ENCODE peak calls at places on chromosomes 5 and 9, in four cellular contexts. One of them, this sample, is unnamed.

GRCh38 chr9:31390352-31391025 is 994.0 kb upstream of the ACO1 start:
- DNase-seq in neural progenitor cell: peak; percentile 3
- DNase-seq in GM23338: no peak
- DNase-seq in psoas muscle: no peak
- DNase-seq in this sample: no peak

GRCh38 chr9:100011062-100011681 is 87.6 kb downstream of the ERP44 start:
- DNase-seq in neural progenitor cell: peak; percentile 62
- DNase-seq in GM23338: peak; percentile 79
- DNase-seq in psoas muscle: no peak
- DNase-seq in this sample: peak; percentile 39

GRCh38 chr9:121876658-121877271 is 216.3 kb downstream of the TTLL11 start:
- DNase-seq in neural progenitor cell: no peak
- DNase-seq in GM23338: no peak
- DNase-seq in psoas muscle: peak; percentile 63
- DNase-seq in this sample: no peak

GRCh38 chr9:28301281-28301680 is 728.0 kb upstream of the C9orf72 start:
- DNase-seq in neural progenitor cell: no peak
- DNase-seq in GM23338: no peak
- DNase-seq in psoas muscle: no peak
- DNase-seq in this sample: no peak

GRCh38 chr9:97773723-97774122 is 76.6 kb upstream of the XPA start:
- DNase-seq in neural progenitor cell: no peak
- DNase-seq in GM23338: no peak
- DNase-seq in psoas muscle: peak; percentile 23
- DNase-seq in this sample: no peak

GRCh38 chr9:27181381-27181780 is 72.4 kb downstream of the TEK start:
- DNase-seq in neural progenitor cell: no peak
- DNase-seq in GM23338: no peak
- DNase-seq in psoas muscle: no peak
- DNase-seq in this sample: no peak

GRCh38 chr5:54324651-54325271 is 14.4 kb upstream of the ARL15 start:
- DNase-seq in neural progenitor cell: no peak
- DNase-seq in GM23338: peak; percentile 46
- DNase-seq in psoas muscle: no peak
- DNase-seq in this sample: no peak

GRCh38 chr9:133160742-133161541 is 2.8 kb downstream of the GBGT1 start:
- DNase-seq in neural progenitor cell: peak; percentile 45
- DNase-seq in GM23338: peak; percentile 68
- DNase-seq in psoas muscle: peak; percentile 70
- DNase-seq in this sample: peak; percentile 87

GRCh38 chr9:96509026-96509425 is 59.1 kb downstream of the HABP4 start:
- DNase-seq in neural progenitor cell: no peak
- DNase-seq in GM23338: no peak
- DNase-seq in psoas muscle: no peak
- DNase-seq in this sample: no peak

GRCh38 chr5:35127006-35127405 is 79.3 kb upstream of the AGXT2 start:
- DNase-seq in neural progenitor cell: no peak
- DNase-seq in GM23338: no peak
- DNase-seq in psoas muscle: no peak
- DNase-seq in this sample: no peak

GRCh38 chr5:58022055-58022454 is 437.8 kb downstream of the PLK2 start:
- DNase-seq in neural progenitor cell: no peak
- DNase-seq in GM23338: no peak
- DNase-seq in psoas muscle: no peak
- DNase-seq in this sample: no peak

GRCh38 chr5:139061274-139061673 is 136.9 kb downstream of the SIL1 start:
- DNase-seq in neural progenitor cell: no peak
- DNase-seq in GM23338: no peak
- DNase-seq in psoas muscle: peak; percentile 70
- DNase-seq in this sample: no peak

GRCh38 chr5:180291234-180291940 is 496 bp downstream of the MAPK9 start:
- DNase-seq in neural progenitor cell: peak; percentile 40
- DNase-seq in GM23338: peak; percentile 51
- DNase-seq in psoas muscle: no peak
- DNase-seq in this sample: peak; percentile 87

GRCh38 chr5:174239718-174240117 is 194.2 kb downstream of the NSG2 start:
- DNase-seq in neural progenitor cell: no peak
- DNase-seq in GM23338: no peak
- DNase-seq in psoas muscle: peak; percentile 23
- DNase-seq in this sample: no peak

GRCh38 chr9:115717711-115718173 is 435.8 kb upstream of the PAPPA start:
- DNase-seq in neural progenitor cell: no peak
- DNase-seq in GM23338: no peak
- DNase-seq in psoas muscle: no peak
- DNase-seq in this sample: no peak

GRCh38 chr5:63131618-63132285 is 553.1 kb downstream of the LRRC70 start:
- DNase-seq in neural progenitor cell: no peak
- DNase-seq in GM23338: no peak
- DNase-seq in psoas muscle: no peak
- DNase-seq in this sample: no peak

GRCh38 chr9:135914921-135915320 is 7.6 kb upstream of the CAMSAP1 start:
- DNase-seq in neural progenitor cell: no peak
- DNase-seq in GM23338: no peak
- DNase-seq in psoas muscle: no peak
- DNase-seq in this sample: no peak

GRCh38 chr9:81814794-81815464 is 113.3 kb upstream of the SPATA31D4 start:
- DNase-seq in neural progenitor cell: peak; percentile 45
- DNase-seq in GM23338: peak; percentile 48
- DNase-seq in psoas muscle: no peak
- DNase-seq in this sample: peak; percentile 29

DNA sequence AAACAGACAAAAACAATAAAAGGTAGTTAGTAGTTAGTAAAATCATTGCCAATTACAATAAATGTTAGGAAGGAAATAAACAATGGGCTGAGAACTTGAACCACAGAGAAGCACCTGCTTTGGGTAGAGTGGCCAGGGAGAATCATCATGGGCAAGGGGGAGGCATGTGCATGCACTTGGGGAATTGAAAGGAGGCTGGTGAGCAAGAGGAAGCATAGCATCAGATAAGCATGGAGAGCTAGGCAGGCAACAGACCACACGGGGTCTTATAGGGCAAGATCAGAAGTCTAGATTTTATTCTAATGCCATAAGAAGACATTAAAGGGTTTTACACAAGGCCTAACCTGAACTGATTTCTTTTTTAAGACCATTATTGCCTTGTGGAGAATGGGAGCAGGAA is 93.4 kb downstream of the PIP5K1B start:
- DNase-seq in neural progenitor cell: no peak
- DNase-seq in GM23338: no peak
- DNase-seq in psoas muscle: no peak
- DNase-seq in this sample: no peak
- H3K27me3 ChIP-seq in neural progenitor cell: no peaks in the 10 kb centered on the region
- H3K27me3 ChIP-seq in GM23338: no peaks in the 10 kb centered on the region
- H3K27me3 ChIP-seq in psoas muscle: no peaks in the 10 kb centered on the region
- H3K27me3 ChIP-seq in this sample: no peaks in the 10 kb centered on the region

DNA sequence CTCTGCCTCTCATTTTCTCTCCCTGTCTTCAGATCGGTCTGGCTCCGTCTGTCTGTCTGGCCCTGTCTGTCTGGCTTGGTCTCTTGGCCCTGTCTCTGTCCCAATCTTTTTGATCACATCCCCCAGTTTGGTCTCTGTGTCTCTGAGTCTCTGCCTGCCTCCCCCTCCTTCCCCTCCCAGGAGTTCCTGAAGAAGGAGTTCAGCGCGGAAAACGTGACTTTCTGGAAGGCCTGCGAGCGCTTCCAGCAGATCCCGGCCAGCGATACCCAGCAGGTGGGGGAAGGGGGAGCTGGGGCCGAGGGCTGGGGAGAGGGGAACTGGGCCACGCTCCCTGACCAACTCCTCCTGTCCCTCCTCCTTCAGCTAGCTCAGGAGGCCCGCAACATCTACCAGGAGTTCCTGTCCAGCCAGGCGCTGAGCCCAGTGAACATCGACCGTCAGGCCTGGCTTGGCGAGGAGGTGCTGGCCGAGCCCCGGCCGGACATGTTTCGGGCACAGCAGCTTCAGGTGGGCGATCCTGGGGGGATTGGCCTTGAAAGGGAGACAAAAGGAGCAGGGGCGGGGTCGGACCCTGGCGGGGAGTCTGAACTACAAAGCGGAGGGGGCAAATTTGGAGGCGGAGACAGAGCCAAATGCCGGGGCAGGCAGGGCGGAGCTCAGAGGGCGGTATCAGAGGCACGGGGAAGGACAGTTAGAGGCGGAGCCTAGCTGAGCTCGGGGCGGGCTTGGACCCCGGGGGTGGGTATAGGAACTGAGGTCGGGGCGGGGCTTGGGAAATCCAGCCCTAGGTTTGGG is 9.0 kb downstream of the RGS14 start:
- DNase-seq in neural progenitor cell: peak; percentile 96
- DNase-seq in GM23338: peak; percentile 99
- DNase-seq in psoas muscle: peak; percentile 89
- DNase-seq in this sample: peak; percentile 100
- H3K4me3 ChIP-seq in neural progenitor cell: peak overlapping the region; percentile 50
- H3K4me3 ChIP-seq in GM23338: peak overlapping the region; percentile 84
- H3K4me3 ChIP-seq in psoas muscle: peak overlapping the region; percentile 72
- H3K4me3 ChIP-seq in this sample: peak overlapping the region; percentile 69

DNA sequence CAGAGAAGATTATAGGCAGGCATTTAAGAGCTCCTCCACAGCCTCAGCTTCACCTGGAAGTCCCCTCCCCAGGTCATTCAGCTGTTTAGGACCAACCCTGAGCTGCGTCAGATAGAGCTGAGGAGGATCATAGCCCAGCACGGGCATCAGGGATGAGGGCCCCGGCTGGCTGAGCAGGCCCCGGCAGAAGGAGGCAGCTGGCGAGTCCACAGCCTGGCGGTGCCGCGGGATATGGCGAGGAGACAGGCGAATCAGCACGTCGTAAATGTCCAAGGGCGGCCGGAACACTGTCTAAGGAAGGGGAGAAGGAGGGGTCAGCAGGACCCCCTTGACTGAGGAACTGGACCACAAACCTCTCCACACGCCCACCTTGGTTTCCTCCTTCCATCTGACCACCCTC is 10.6 kb downstream of the NOL6 start:
- DNase-seq in neural progenitor cell: no peak
- DNase-seq in GM23338: no peak
- DNase-seq in psoas muscle: no peak
- DNase-seq in this sample: no peak
- H3K36me3 ChIP-seq in neural progenitor cell: no peaks in the 10 kb centered on the region
- H3K36me3 ChIP-seq in GM23338: peaks cover 17% of the 10 kb centered on the region
- H3K36me3 ChIP-seq in psoas muscle: peaks cover 78% of the 10 kb centered on the region
- H3K36me3 ChIP-seq in this sample: peaks cover 57% of the 10 kb centered on the region

GRCh38 chr5:124393564-124394379 is 352.7 kb downstream of the ZNF608 start:
- DNase-seq in neural progenitor cell: peak; percentile 15
- DNase-seq in GM23338: no peak
- DNase-seq in psoas muscle: no peak
- DNase-seq in this sample: no peak
- H3K27me3 ChIP-seq in neural progenitor cell: peaks cover 41% of the 10 kb centered on the region
- H3K27me3 ChIP-seq in GM23338: no peaks in the 10 kb centered on the region
- H3K27me3 ChIP-seq in psoas muscle: peaks cover 2% of the 10 kb centered on the region
- H3K27me3 ChIP-seq in this sample: no peaks in the 10 kb centered on the region